ENCODE peak calls at places on chromosomes 5 and 9, in eight cellular contexts. X is fibroblast of pulmonary artery, K is fibroblast of the conjunctiva, R is AG08395, E is nucleus accumbens, H is left cardiac atrium, J is SJSA1, O is NCI-H69. B is an unnamed sample.
A peak's percentile ranks its signal among the peaks of the same experiment; 100 is the strongest.

GRCh38 chr5:124746916-124747769 is 704 bp upstream of the ZNF608 start:
- DNase-seq in O (peak; percentile 99), E (peak; percentile 87), R (peak; percentile 29), H (peak; percentile 84), X (peak; percentile 98), J (peak; percentile 81), K (peak; percentile 97), B (peak; percentile 84)

GRCh38 chr5:122126711-122127385 is 2.5 kb upstream of the ZNF474 start:
- DNase-seq in H (no peak), E (peak; percentile 5), J (peak; percentile 45), X (no peak), K (no peak), R (peak; percentile 35), O (peak; percentile 12), B (peak; percentile 36)

GRCh38 chr5:81393783-81394718 is at the start of gene ACOT12:
- DNase-seq in O (peak; percentile 63), E (peak; percentile 45), J (no peak), K (no peak), X (peak; percentile 24), R (peak; percentile 17), H (peak; percentile 26), B (no peak)

GRCh38 chr9:126549246-126550006 is 64.3 kb upstream of the LMX1B start:
- DNase-seq in X (no peak), J (no peak), E (no peak), O (no peak), R (no peak), H (no peak), K (no peak), B (no peak)

GRCh38 chr9:96555567-96556386 is 63.9 kb downstream of the CDC14B start:
- DNase-seq in R (peak; percentile 62), E (peak; percentile 11), J (peak; percentile 26), X (peak; percentile 51), K (no peak), H (no peak), O (no peak), B (no peak)

GRCh38 chr5:16546712-16547111 is 70.1 kb downstream of the RETREG1 start:
- DNase-seq in R (no peak), E (no peak), O (no peak), K (no peak), X (peak; percentile 3), J (no peak), H (no peak), B (no peak)

GRCh38 chr5:102561894-102562760 is 63.3 kb upstream of the SLCO6A1 start:
- DNase-seq in K (peak; percentile 3), R (no peak), O (peak; percentile 85), E (no peak), X (peak; percentile 21), J (peak; percentile 19), H (peak; percentile 31), B (no peak)

GRCh38 chr5:53381-54174 is 38.4 kb upstream of the PLEKHG4B start:
- DNase-seq in E (no peak), H (peak; percentile 60), R (no peak), O (peak; percentile 86), K (no peak), X (peak; percentile 10), J (no peak), B (no peak)

GRCh38 chr5:105899726-105900125 is 1771.0 kb downstream of the EFNA5 start:
- DNase-seq in R (no peak), O (no peak), J (no peak), E (no peak), K (no peak), X (no peak), H (no peak), B (no peak)

GRCh38 chr9:137305788-137306545 is 3.9 kb upstream of the NRARP start:
- DNase-seq in H (peak; percentile 61), X (no peak), J (no peak), O (no peak), E (no peak), K (no peak), R (no peak), B (no peak)

GRCh38 chr9:28270156-28270555 is 696.9 kb upstream of the C9orf72 start:
- DNase-seq in K (no peak), J (no peak), R (no peak), O (no peak), E (no peak), H (no peak), X (no peak), B (no peak)

GRCh38 chr9:77978086-77978781 is 53.4 kb downstream of the GNAQ start:
- DNase-seq in H (no peak), O (peak; percentile 91), E (no peak), J (no peak), X (no peak), R (no peak), K (no peak), B (no peak)

GRCh38 chr5:146662229-146662628 is 146.2 kb upstream of the GPR151 start:
- DNase-seq in E (no peak), R (no peak), H (no peak), J (peak; percentile 46), O (peak; percentile 59), X (peak; percentile 53), K (no peak), B (no peak)

GRCh38 chr5:126422994-126423788 is at the start of gene GRAMD2B:
- DNase-seq in J (peak; percentile 95), X (peak; percentile 88), O (peak; percentile 93), R (peak; percentile 83), E (peak; percentile 84), K (peak; percentile 70), H (peak; percentile 91), B (peak; percentile 47)

GRCh38 chr9:128892223-128892892 is 10.4 kb downstream of the LRRC8A start:
- DNase-seq in E (peak; percentile 92), H (peak; percentile 94), X (peak; percentile 94), K (peak; percentile 91), O (no peak), R (peak; percentile 96), J (peak; percentile 84), B (peak; percentile 36)

GRCh38 chr9:69396759-69397158 is 71.7 kb downstream of the ENTREP1 start:
- DNase-seq in J (no peak), R (no peak), H (no peak), E (no peak), X (no peak), K (no peak), O (no peak), B (no peak)

GRCh38 chr5:168106008-168106761 is 185.3 kb upstream of the WWC1 start:
- DNase-seq in J (peak; percentile 59), O (peak; percentile 64), H (no peak), X (peak; percentile 20), E (peak; percentile 11), R (peak; percentile 33), K (no peak), B (no peak)

GRCh38 chr5:67880358-67880810 is 335.2 kb upstream of the PIK3R1 start:
- DNase-seq in E (no peak), H (no peak), O (no peak), K (no peak), J (no peak), X (no peak), R (no peak), B (no peak)

GRCh38 chr5:57862471-57863282 is 380.1 kb upstream of the ACTBL2 start:
- DNase-seq in O (no peak), K (peak; percentile 17), J (no peak), E (no peak), R (peak; percentile 76), H (no peak), X (peak; percentile 69), B (no peak)

GRCh38 chr5:132203464-132203818 is 24.2 kb downstream of the P4HA2 start:
- DNase-seq in H (no peak), J (no peak), X (no peak), K (no peak), O (no peak), E (no peak), R (peak; percentile 65), B (no peak)

GRCh38 chr5:82244854-82245635 is 33.1 kb downstream of the RPS23 start:
- DNase-seq in J (no peak), X (no peak), E (no peak), K (no peak), R (no peak), H (no peak), O (peak; percentile 41), B (no peak)

GRCh38 chr5:78908173-78908901 is 76.8 kb downstream of the ARSB start:
- DNase-seq in J (peak; percentile 93), R (peak; percentile 63), X (peak; percentile 68), H (peak; percentile 63), K (peak; percentile 47), E (peak; percentile 51), O (peak; percentile 65), B (peak; percentile 66)

GRCh38 chr5:139711067-139711851 is 63.1 kb downstream of the CXXC5 start:
- DNase-seq in E (peak; percentile 76), H (peak; percentile 43), R (peak; percentile 62), J (peak; percentile 72), K (no peak), X (no peak), O (peak; percentile 94), B (no peak)

GRCh38 chr9:123007269-123007668 is 26.2 kb upstream of the GPR21 start:
- DNase-seq in J (no peak), H (no peak), E (no peak), X (no peak), K (no peak), R (no peak), O (no peak), B (no peak)